ENCODE peak calls at places on chromosome 13, in five cellular contexts. One of them, this sample, is unnamed.

GRCh38 chr13:110062077-110062776 is 244.7 kb downstream of the COL4A1 start:
- DNase-seq in heart left ventricle: peak
- DNase-seq in AG04449: no peak
- DNase-seq in fibroblast of mammary gland: no peak
- DNase-seq in left lung: no peak
- DNase-seq in this sample: no peak

GRCh38 chr13:25731037-25731436 is 320.8 kb downstream of the SHISA2 start:
- DNase-seq in heart left ventricle: no peak
- DNase-seq in AG04449: no peak
- DNase-seq in fibroblast of mammary gland: no peak
- DNase-seq in left lung: no peak
- DNase-seq in this sample: no peak

GRCh38 chr13:72290962-72291681 is 424.1 kb upstream of the DACH1 start:
- DNase-seq in heart left ventricle: no peak
- DNase-seq in AG04449: peak
- DNase-seq in fibroblast of mammary gland: peak
- DNase-seq in left lung: no peak
- DNase-seq in this sample: no peak

GRCh38 chr13:60584976-60585375 is 188.0 kb downstream of the TDRD3 start:
- DNase-seq in heart left ventricle: peak
- DNase-seq in AG04449: no peak
- DNase-seq in fibroblast of mammary gland: peak
- DNase-seq in left lung: no peak
- DNase-seq in this sample: peak

GRCh38 chr13:25977216-25977615 is 74.6 kb downstream of the SHISA2 start:
- DNase-seq in heart left ventricle: no peak
- DNase-seq in AG04449: no peak
- DNase-seq in fibroblast of mammary gland: no peak
- DNase-seq in left lung: no peak
- DNase-seq in this sample: no peak

GRCh38 chr13:66886248-66886647 is 343.9 kb downstream of the PCDH9 start:
- DNase-seq in heart left ventricle: no peak
- DNase-seq in AG04449: no peak
- DNase-seq in fibroblast of mammary gland: no peak
- DNase-seq in left lung: no peak
- DNase-seq in this sample: peak

GRCh38 chr13:85828094-85828684 is 29.0 kb upstream of the SLITRK6 start:
- DNase-seq in heart left ventricle: no peak
- DNase-seq in AG04449: no peak
- DNase-seq in fibroblast of mammary gland: peak
- DNase-seq in left lung: no peak
- DNase-seq in this sample: no peak

GRCh38 chr13:31172001-31172400 is 10.3 kb upstream of the HSPH1 start:
- DNase-seq in heart left ventricle: no peak
- DNase-seq in AG04449: no peak
- DNase-seq in fibroblast of mammary gland: peak
- DNase-seq in left lung: no peak
- DNase-seq in this sample: no peak

GRCh38 chr13:38090913-38091312 is 221.3 kb upstream of the TRPC4 start:
- DNase-seq in heart left ventricle: no peak
- DNase-seq in AG04449: no peak
- DNase-seq in fibroblast of mammary gland: no peak
- DNase-seq in left lung: no peak
- DNase-seq in this sample: no peak

GRCh38 chr13:71831716-71832115 is 35.3 kb downstream of the DACH1 start:
- DNase-seq in heart left ventricle: no peak
- DNase-seq in AG04449: no peak
- DNase-seq in fibroblast of mammary gland: no peak
- DNase-seq in left lung: no peak
- DNase-seq in this sample: no peak

GRCh38 chr13:110340812-110341444 is 33.8 kb downstream of the COL4A2 start:
- DNase-seq in heart left ventricle: peak
- DNase-seq in AG04449: no peak
- DNase-seq in fibroblast of mammary gland: peak
- DNase-seq in left lung: peak
- DNase-seq in this sample: no peak

GRCh38 chr13:73593199-73593765 is 534.5 kb downstream of the KLF5 start:
- DNase-seq in heart left ventricle: no peak
- DNase-seq in AG04449: no peak
- DNase-seq in fibroblast of mammary gland: no peak
- DNase-seq in left lung: no peak
- DNase-seq in this sample: no peak

GRCh38 chr13:78012046-78012445 is 93.4 kb upstream of the EDNRB start:
- DNase-seq in heart left ventricle: no peak
- DNase-seq in AG04449: no peak
- DNase-seq in fibroblast of mammary gland: no peak
- DNase-seq in left lung: no peak
- DNase-seq in this sample: no peak

GRCh38 chr13:55606045-55606665 is 1534.6 kb upstream of the PRR20A start:
- DNase-seq in heart left ventricle: no peak
- DNase-seq in AG04449: no peak
- DNase-seq in fibroblast of mammary gland: no peak
- DNase-seq in left lung: peak
- DNase-seq in this sample: no peak

GRCh38 chr13:50129923-50130685 is 114.9 kb downstream of the KCNRG start:
- DNase-seq in heart left ventricle: peak
- DNase-seq in AG04449: no peak
- DNase-seq in fibroblast of mammary gland: peak
- DNase-seq in left lung: peak
- DNase-seq in this sample: no peak

GRCh38 chr13:40550130-40550529 is 116.3 kb downstream of the FOXO1 start:
- DNase-seq in heart left ventricle: no peak
- DNase-seq in AG04449: no peak
- DNase-seq in fibroblast of mammary gland: peak
- DNase-seq in left lung: no peak
- DNase-seq in this sample: no peak

GRCh38 chr13:60411464-60411863 is 14.4 kb downstream of the TDRD3 start:
- DNase-seq in heart left ventricle: no peak
- DNase-seq in AG04449: no peak
- DNase-seq in fibroblast of mammary gland: no peak
- DNase-seq in left lung: no peak
- DNase-seq in this sample: no peak

GRCh38 chr13:62209539-62209938 is 793.9 kb upstream of the PCDH20 start:
- DNase-seq in heart left ventricle: no peak
- DNase-seq in AG04449: no peak
- DNase-seq in fibroblast of mammary gland: no peak
- DNase-seq in left lung: no peak
- DNase-seq in this sample: no peak

GRCh38 chr13:96532804-96533203 is 442.9 kb downstream of the HS6ST3 start:
- DNase-seq in heart left ventricle: no peak
- DNase-seq in AG04449: no peak
- DNase-seq in fibroblast of mammary gland: no peak
- DNase-seq in left lung: no peak
- DNase-seq in this sample: no peak

GRCh38 chr13:32895296-32895695 is 120.9 kb upstream of the KL start:
- DNase-seq in heart left ventricle: no peak
- DNase-seq in AG04449: no peak
- DNase-seq in fibroblast of mammary gland: no peak
- DNase-seq in left lung: no peak
- DNase-seq in this sample: no peak

GRCh38 chr13:46475586-46475991 is 77.4 kb upstream of the LRCH1 start:
- DNase-seq in heart left ventricle: no peak
- DNase-seq in AG04449: no peak
- DNase-seq in fibroblast of mammary gland: peak
- DNase-seq in left lung: no peak
- DNase-seq in this sample: no peak

GRCh38 chr13:77235456-77236022 is 91.4 kb downstream of the MYCBP2 start:
- DNase-seq in heart left ventricle: no peak
- DNase-seq in AG04449: no peak
- DNase-seq in fibroblast of mammary gland: no peak
- DNase-seq in left lung: no peak
- DNase-seq in this sample: no peak

GRCh38 chr13:73058432-73058740 is 419 bp upstream of the KLF5 start:
- DNase-seq in heart left ventricle: no peak
- DNase-seq in AG04449: no peak
- DNase-seq in fibroblast of mammary gland: no peak
- DNase-seq in left lung: no peak
- DNase-seq in this sample: no peak

GRCh38 chr13:89966524-89966923 is 1381.0 kb upstream of the MIR17HG start:
- DNase-seq in heart left ventricle: no peak
- DNase-seq in AG04449: no peak
- DNase-seq in fibroblast of mammary gland: no peak
- DNase-seq in left lung: no peak
- DNase-seq in this sample: no peak

GRCh38 chr13:46354143-46355087 is 32.6 kb downstream of the RUBCNL start:
- DNase-seq in heart left ventricle: no peak
- DNase-seq in AG04449: peak
- DNase-seq in fibroblast of mammary gland: peak
- DNase-seq in left lung: no peak
- DNase-seq in this sample: no peak

GRCh38 chr13:110380359-110381028 is 73.4 kb downstream of the COL4A2 start:
- DNase-seq in heart left ventricle: no peak
- DNase-seq in AG04449: peak
- DNase-seq in fibroblast of mammary gland: peak
- DNase-seq in left lung: no peak
- DNase-seq in this sample: no peak

GRCh38 chr13:112065867-112066623 is 904 bp upstream of the SOX1 start:
- DNase-seq in heart left ventricle: no peak
- DNase-seq in AG04449: no peak
- DNase-seq in fibroblast of mammary gland: no peak
- DNase-seq in left lung: no peak
- DNase-seq in this sample: no peak

GRCh38 chr13:112068531-112069062 is 1.6 kb downstream of the SOX1 start:
- DNase-seq in heart left ventricle: no peak
- DNase-seq in AG04449: no peak
- DNase-seq in fibroblast of mammary gland: no peak
- DNase-seq in left lung: peak
- DNase-seq in this sample: no peak

GRCh38 chr13:112067871-112068305 is 939 bp downstream of the SOX1 start:
- DNase-seq in heart left ventricle: no peak
- DNase-seq in AG04449: no peak
- DNase-seq in fibroblast of mammary gland: peak
- DNase-seq in left lung: peak
- DNase-seq in this sample: no peak

GRCh38 chr13:112066624-112067004 is 335 bp upstream of the SOX1 start:
- DNase-seq in heart left ventricle: peak
- DNase-seq in AG04449: no peak
- DNase-seq in fibroblast of mammary gland: no peak
- DNase-seq in left lung: peak
- DNase-seq in this sample: no peak

DNA sequence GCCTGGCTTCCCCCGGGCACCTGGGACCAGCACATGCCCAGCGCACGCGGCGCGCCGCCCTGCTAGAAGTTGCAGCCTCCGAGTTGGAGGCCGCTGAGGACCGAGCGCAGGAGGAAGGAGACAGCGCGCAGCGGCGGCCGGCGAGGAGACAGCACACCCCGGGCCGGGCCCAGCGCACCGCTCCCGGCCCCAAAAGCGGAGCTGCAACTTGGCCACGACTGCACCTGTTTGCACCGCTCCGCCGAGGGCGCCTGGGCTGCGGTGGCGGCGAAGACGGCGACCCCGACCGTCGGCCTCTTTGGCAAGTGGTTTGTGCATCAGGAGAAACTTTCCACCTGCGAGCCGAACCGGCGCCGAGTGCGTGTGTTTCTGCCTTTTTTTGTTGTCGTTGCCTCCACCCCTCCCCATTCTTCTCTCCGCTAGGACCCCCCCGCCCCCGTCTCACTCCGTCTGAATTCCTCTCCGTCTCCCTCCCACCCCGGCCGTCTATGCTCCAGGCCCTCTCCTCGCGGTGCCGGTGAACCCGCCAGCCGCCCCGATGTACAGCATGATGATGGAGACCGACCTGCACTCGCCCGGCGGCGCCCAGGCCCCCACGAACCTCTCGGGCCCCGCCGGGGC is at the start of gene SOX1:
- DNase-seq in heart left ventricle: no peak
- DNase-seq in AG04449: no peak
- DNase-seq in fibroblast of mammary gland: no peak
- DNase-seq in left lung: no peak
- DNase-seq in this sample: no peak
- H3K4me3 ChIP-seq in heart left ventricle: peak
- H3K4me3 ChIP-seq in AG04449: no peak
- H3K4me3 ChIP-seq in fibroblast of mammary gland: no peak
- H3K4me3 ChIP-seq in left lung: no peak
- H3K4me3 ChIP-seq in this sample: peak

GRCh38 chr13:79406597-79406908 is 498 bp upstream of the RBM26 start:
- DNase-seq in heart left ventricle: no peak
- DNase-seq in AG04449: no peak
- DNase-seq in fibroblast of mammary gland: no peak
- DNase-seq in left lung: no peak
- DNase-seq in this sample: no peak

GRCh38 chr13:79409828-79410227 is 3.8 kb upstream of the RBM26 start:
- DNase-seq in heart left ventricle: no peak
- DNase-seq in AG04449: no peak
- DNase-seq in fibroblast of mammary gland: no peak
- DNase-seq in left lung: no peak
- DNase-seq in this sample: no peak

GRCh38 chr13:79405831-79406596 is at the start of gene RBM26:
- DNase-seq in heart left ventricle: peak
- DNase-seq in AG04449: peak
- DNase-seq in fibroblast of mammary gland: peak
- DNase-seq in left lung: peak
- DNase-seq in this sample: peak

GRCh38 chr13:79405501-79405830 is 589 bp downstream of the RBM26 start:
- DNase-seq in heart left ventricle: peak
- DNase-seq in AG04449: no peak
- DNase-seq in fibroblast of mammary gland: peak
- DNase-seq in left lung: no peak
- DNase-seq in this sample: peak

DNA sequence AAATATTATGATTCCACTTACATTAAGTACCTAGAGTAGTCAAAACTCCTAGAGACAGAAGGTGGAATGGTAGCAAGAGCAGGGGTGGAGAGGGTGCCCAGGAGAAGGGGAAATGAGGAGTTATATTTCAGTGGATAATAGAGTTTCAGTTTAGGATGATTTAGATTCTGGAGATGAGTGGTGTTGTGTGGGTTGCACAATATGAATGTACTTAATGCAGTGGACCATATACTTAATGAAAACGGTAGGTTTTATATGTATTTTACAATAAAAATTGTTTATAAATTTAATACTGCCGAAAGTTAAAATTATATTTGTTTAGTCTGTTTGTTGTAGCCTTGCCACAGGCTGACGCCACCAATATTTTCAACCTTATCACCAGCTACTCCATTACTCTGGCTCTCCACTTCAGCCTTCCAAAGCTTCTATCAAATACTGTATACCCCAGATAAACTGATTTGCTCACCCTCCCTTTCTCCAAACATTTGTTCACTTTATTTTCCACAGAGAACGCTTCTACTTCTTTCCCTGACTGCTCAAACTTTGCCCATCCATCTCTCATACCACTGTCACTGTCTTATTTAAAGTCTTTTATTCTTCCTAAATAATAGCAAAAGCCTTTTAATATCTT is 1.4 kb upstream of the RBM26 start:
- DNase-seq in heart left ventricle: no peak
- DNase-seq in AG04449: no peak
- DNase-seq in fibroblast of mammary gland: no peak
- DNase-seq in left lung: no peak
- DNase-seq in this sample: no peak
- H3K4me3 ChIP-seq in heart left ventricle: no peak
- H3K4me3 ChIP-seq in AG04449: no peak
- H3K4me3 ChIP-seq in fibroblast of mammary gland: peak
- H3K4me3 ChIP-seq in left lung: no peak
- H3K4me3 ChIP-seq in this sample: peak

GRCh38 chr13:99984134-99984462 is 2.5 kb downstream of the ZIC2 start:
- DNase-seq in heart left ventricle: no peak
- DNase-seq in AG04449: no peak
- DNase-seq in fibroblast of mammary gland: no peak
- DNase-seq in left lung: no peak
- DNase-seq in this sample: no peak
- H3K4me3 ChIP-seq in heart left ventricle: no peak
- H3K4me3 ChIP-seq in AG04449: no peak
- H3K4me3 ChIP-seq in fibroblast of mammary gland: no peak
- H3K4me3 ChIP-seq in left lung: no peak
- H3K4me3 ChIP-seq in this sample: peak

GRCh38 chr13:113410472-113411201 is 42.7 kb downstream of the ADPRHL1 start:
- DNase-seq in heart left ventricle: no peak
- DNase-seq in AG04449: peak
- DNase-seq in fibroblast of mammary gland: peak
- DNase-seq in left lung: peak
- DNase-seq in this sample: peak
- H3K4me3 ChIP-seq in heart left ventricle: no peak
- H3K4me3 ChIP-seq in AG04449: peak
- H3K4me3 ChIP-seq in fibroblast of mammary gland: peak
- H3K4me3 ChIP-seq in left lung: no peak
- H3K4me3 ChIP-seq in this sample: no peak